ENCODE peak calls at places on chromosomes 1 and 21, in seven cellular contexts. M is fibroblast of mammary gland, T is PC-9, B is mucosa of descending colon, A is A549, W is lower lobe of right lung, Q is thyroid gland. Y is an unnamed sample.

GRCh38 chr1:240739754-240740153 is 127.8 kb upstream of the GREM2 start:
- DNase-seq in M (peak; percentile 26), B (no peak), W (no peak), T (no peak), Q (no peak), A (no peak), Y (no peak)

GRCh38 chr1:244226440-244226839 is 175.4 kb downstream of the ZBTB18 start:
- DNase-seq in M (peak; percentile 39), B (no peak), A (no peak), Q (no peak), T (peak; percentile 69), W (no peak), Y (no peak)

GRCh38 chr1:17149771-17150170 is 30.5 kb upstream of the PADI2 start:
- DNase-seq in A (no peak), M (no peak), W (no peak), Q (no peak), T (no peak), B (no peak), Y (no peak)

GRCh38 chr21:43916691-43917514 is 51.9 kb downstream of the AGPAT3 start:
- DNase-seq in A (no peak), Q (peak; percentile 4), T (no peak), B (no peak), M (no peak), W (peak; percentile 46), Y (no peak)

GRCh38 chr1:244340396-244340795 is 111.3 kb downstream of the ADSS2 start:
- DNase-seq in B (no peak), Q (no peak), T (no peak), A (no peak), W (no peak), M (no peak), Y (no peak)

GRCh38 chr1:161382214-161383019 is 14.7 kb upstream of the CFAP126 start:
- DNase-seq in Q (no peak), A (peak; percentile 58), B (no peak), T (peak; percentile 78), M (peak; percentile 98), W (no peak), Y (no peak)

GRCh38 chr1:219812491-219813221 is 115.7 kb downstream of the SLC30A10 start:
- DNase-seq in T (peak; percentile 67), Q (peak; percentile 29), M (peak; percentile 77), A (peak; percentile 81), W (no peak), B (peak; percentile 34), Y (peak; percentile 53)

GRCh38 chr1:30808067-30808662 is 50.6 kb upstream of the LAPTM5 start:
- DNase-seq in Q (no peak), M (no peak), T (no peak), B (no peak), W (no peak), A (no peak), Y (no peak)

GRCh38 chr21:28177008-28177603 is 815.6 kb downstream of the LTN1 start:
- DNase-seq in M (no peak), A (no peak), Q (no peak), T (no peak), W (no peak), B (peak; percentile 5), Y (no peak)

GRCh38 chr1:38476784-38477175 is 382.8 kb downstream of the RRAGC start:
- DNase-seq in A (no peak), M (no peak), W (no peak), Q (no peak), T (no peak), B (no peak), Y (no peak)

GRCh38 chr1:18923721-18924610 is 21.6 kb upstream of the ALDH4A1 start:
- DNase-seq in Q (peak; percentile 56), A (no peak), M (no peak), W (no peak), B (no peak), T (no peak), Y (no peak)

GRCh38 chr1:54271341-54271740 is 71.4 kb downstream of the MRPL37 start:
- DNase-seq in A (no peak), M (no peak), Q (no peak), B (no peak), T (no peak), W (no peak), Y (peak; percentile 59)

GRCh38 chr1:228511539-228512445 is 24.6 kb downstream of the RNF187 start:
- DNase-seq in A (no peak), T (no peak), Q (no peak), W (no peak), B (no peak), M (no peak), Y (no peak)

GRCh38 chr1:94327001-94327685 is 89.8 kb upstream of the ARHGAP29 start:
- DNase-seq in W (peak; percentile 52), M (peak; percentile 67), A (no peak), Q (peak; percentile 37), T (peak; percentile 83), B (no peak), Y (peak; percentile 24)

GRCh38 chr1:39152923-39153322 is 51.6 kb upstream of the MACF1 start:
- DNase-seq in T (no peak), M (no peak), W (no peak), Q (peak; percentile 43), A (no peak), B (no peak), Y (no peak)

GRCh38 chr1:153679337-153680119 is 1.0 kb downstream of the NPR1 start:
- DNase-seq in A (no peak), Q (no peak), M (no peak), T (no peak), B (no peak), W (peak; percentile 52), Y (peak; percentile 30)

GRCh38 chr1:155226188-155226909 is 17.9 kb downstream of the MTX1 start:
- DNase-seq in A (peak; percentile 70), W (peak; percentile 88), M (peak; percentile 66), Q (peak; percentile 63), B (peak; percentile 91), T (peak; percentile 76), Y (peak; percentile 78)

GRCh38 chr1:155227261-155228095 is 19.0 kb downstream of the MTX1 start:
- DNase-seq in W (peak; percentile 98), B (peak; percentile 99), A (peak; percentile 100), T (peak; percentile 93), M (peak; percentile 98), Q (peak; percentile 99), Y (peak; percentile 98)

GRCh38 chr1:155226910-155227260 is 18.4 kb downstream of the MTX1 start:
- DNase-seq in Q (peak; percentile 63), M (peak; percentile 38), T (peak; percentile 46), W (peak; percentile 78), B (peak; percentile 53), A (peak; percentile 52), Y (peak; percentile 42)

GRCh38 chr1:155223017-155223416 is 14.5 kb downstream of the MTX1 start:
- DNase-seq in M (no peak), B (no peak), Q (no peak), A (no peak), W (no peak), T (no peak), Y (no peak)

GRCh38 chr1:155228096-155228427 is 19.6 kb downstream of the MTX1 start:
- DNase-seq in Q (no peak), B (no peak), M (no peak), W (no peak), A (no peak), T (no peak), Y (no peak)
- H3K4me3 ChIP-seq in Q (no peak overlapping the region), B (no peak overlapping the region), M (peak overlapping the region; percentile 45), W (peak overlapping the region; percentile 69), A (peak overlapping the region; percentile 23), T (no peak overlapping the region), Y (no peak overlapping the region)

GRCh38 chr1:169712309-169712631 is 850 bp upstream of the SELL start:
- DNase-seq in B (no peak), T (no peak), A (no peak), W (no peak), M (no peak), Q (no peak), Y (no peak)
- H3K4me3 ChIP-seq in B (no peak overlapping the region), T (no peak overlapping the region), A (no peak overlapping the region), W (peak overlapping the region; percentile 37), M (no peak overlapping the region), Q (no peak overlapping the region), Y (no peak overlapping the region)

GRCh38 chr1:109254621-109255096 is 5.3 kb downstream of the CELSR2 start:
- DNase-seq in W (no peak), A (no peak), M (no peak), T (no peak), Q (peak; percentile 69), B (no peak), Y (no peak)

GRCh38 chr1:109253803-109254620 is 4.7 kb downstream of the CELSR2 start:
- DNase-seq in A (no peak), M (no peak), Q (peak; percentile 93), W (no peak), T (no peak), B (no peak), Y (no peak)

GRCh38 chr1:109251277-109252166 is 2.2 kb downstream of the CELSR2 start:
- DNase-seq in Q (no peak), B (no peak), A (no peak), T (no peak), W (no peak), M (no peak), Y (no peak)

GRCh38 chr1:109252167-109252892 is 3.0 kb downstream of the CELSR2 start:
- DNase-seq in A (no peak), Q (no peak), T (no peak), W (no peak), B (no peak), M (no peak), Y (no peak)

DNA sequence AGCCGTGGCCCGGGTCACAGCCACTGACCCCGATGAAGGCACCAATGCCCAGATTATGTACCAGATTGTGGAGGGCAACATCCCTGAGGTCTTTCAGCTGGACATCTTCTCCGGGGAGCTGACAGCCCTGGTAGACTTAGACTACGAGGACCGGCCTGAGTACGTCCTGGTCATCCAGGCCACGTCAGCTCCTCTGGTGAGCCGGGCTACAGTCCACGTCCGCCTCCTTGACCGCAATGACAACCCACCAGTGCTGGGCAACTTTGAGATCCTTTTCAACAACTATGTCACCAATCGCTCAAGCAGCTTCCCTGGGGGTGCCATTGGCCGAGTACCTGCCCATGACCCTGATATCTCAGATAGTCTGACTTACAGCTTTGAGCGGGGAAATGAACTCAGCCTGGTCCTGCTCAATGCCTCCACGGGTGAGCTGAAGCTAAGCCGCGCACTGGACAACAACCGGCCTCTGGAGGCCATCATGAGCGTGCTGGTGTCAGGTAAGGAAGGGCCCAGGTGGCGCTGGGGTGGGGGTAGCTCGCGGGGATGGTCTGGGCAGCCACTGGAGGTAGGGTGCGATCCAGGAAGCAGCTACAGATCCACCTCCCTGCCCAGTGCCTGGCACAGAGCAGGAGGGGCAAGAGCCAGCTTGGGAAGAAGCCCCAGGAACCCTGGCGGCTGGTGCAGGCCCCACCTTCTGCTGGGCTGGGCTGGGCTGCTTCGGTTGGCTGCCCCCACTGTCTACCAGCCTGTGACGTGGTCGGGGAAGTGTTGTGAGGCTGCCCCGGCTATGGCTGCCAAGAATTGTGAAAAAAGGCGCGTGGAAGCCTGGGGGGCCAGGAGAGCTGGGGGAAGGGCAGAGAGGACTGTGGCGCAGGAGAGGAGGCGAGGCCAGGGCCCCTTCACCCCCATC is 3.8 kb downstream of the CELSR2 start:
- DNase-seq in B (no peak), T (no peak), Q (peak; percentile 96), M (no peak), W (no peak), A (no peak), Y (no peak)
- H3K4me3 ChIP-seq in B (no peak overlapping the region), T (no peak overlapping the region), Q (no peak overlapping the region), M (no peak overlapping the region), W (no peak overlapping the region), A (no peak overlapping the region), Y (no peak overlapping the region)

DNA sequence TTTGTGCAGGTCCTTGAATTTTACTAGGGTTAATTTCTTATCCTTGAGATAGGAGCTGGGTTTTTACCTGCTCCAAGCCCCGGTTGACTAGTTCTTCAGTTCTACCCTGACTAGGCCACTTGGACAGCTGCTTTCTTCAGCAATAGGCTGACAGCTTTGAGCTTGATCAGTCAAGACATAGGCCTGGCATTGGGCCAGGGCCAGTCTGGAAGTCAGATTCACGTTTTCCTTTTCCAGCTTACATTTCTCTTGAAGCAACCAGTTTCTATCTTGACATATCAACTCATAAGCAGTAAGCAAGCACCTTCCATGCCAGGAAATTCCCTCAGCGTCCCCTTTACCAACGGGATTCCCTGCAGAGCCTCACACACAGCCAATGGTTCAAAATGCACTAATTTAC is 63.6 kb upstream of the AJAP1 start:
- DNase-seq in A (no peak), Q (peak; percentile 85), B (no peak), T (no peak), M (no peak), W (no peak), Y (no peak)
- H3K4me3 ChIP-seq in A (no peak overlapping the region), Q (no peak overlapping the region), B (no peak overlapping the region), T (no peak overlapping the region), M (no peak overlapping the region), W (no peak overlapping the region), Y (no peak overlapping the region)

Y was measured in body of pancreas.